ENCODE peak calls at places on chromosome 20, in four cellular contexts. M is K562, A is GM12878, Q is IMR-90. S is an unnamed sample. For H4K20me1, the result is how much of the 10 kb centered on the place peaks cover.

GRCh38 chr20:25291432-25292133 is 43.7 kb downstream of the PYGB start:
- DNase-seq in M (no peak), A (no peak), Q (no peak), S (no peak)

GRCh38 chr20:20711413-20711812 is 1.0 kb downstream of the RALGAPA2 start:
- DNase-seq in M (no peak), A (no peak), Q (no peak), S (peak)

GRCh38 chr20:58243653-58244410 is 15.4 kb upstream of the ANKRD60 start:
- DNase-seq in M (no peak), A (no peak), Q (peak), S (no peak)

GRCh38 chr20:62685781-62686555 is 22.7 kb upstream of the NTSR1 start:
- DNase-seq in M (peak), A (no peak), Q (no peak), S (no peak)

GRCh38 chr20:62137478-62138203 is 5.6 kb downstream of the PSMA7 start:
- DNase-seq in M (no peak), A (no peak), Q (no peak), S (no peak)

GRCh38 chr20:51529758-51530157 is 12.8 kb downstream of the NFATC2 start:
- DNase-seq in M (no peak), A (no peak), Q (peak), S (no peak)

GRCh38 chr20:45469336-45470261 is at the start of gene WFDC2:
- DNase-seq in M (no peak), A (no peak), Q (no peak), S (no peak)

GRCh38 chr20:21933526-21933925 is 228.1 kb downstream of the PAX1 start:
- DNase-seq in M (no peak), A (no peak), Q (no peak), S (no peak)

GRCh38 chr20:62779417-62779685 is 16.9 kb upstream of the MRGBP start:
- DNase-seq in M (no peak), A (no peak), Q (no peak), S (no peak)

GRCh38 chr20:49594143-49594928 is 26.4 kb upstream of the PTGIS start:
- DNase-seq in M (no peak), A (no peak), Q (peak), S (peak)

DNA sequence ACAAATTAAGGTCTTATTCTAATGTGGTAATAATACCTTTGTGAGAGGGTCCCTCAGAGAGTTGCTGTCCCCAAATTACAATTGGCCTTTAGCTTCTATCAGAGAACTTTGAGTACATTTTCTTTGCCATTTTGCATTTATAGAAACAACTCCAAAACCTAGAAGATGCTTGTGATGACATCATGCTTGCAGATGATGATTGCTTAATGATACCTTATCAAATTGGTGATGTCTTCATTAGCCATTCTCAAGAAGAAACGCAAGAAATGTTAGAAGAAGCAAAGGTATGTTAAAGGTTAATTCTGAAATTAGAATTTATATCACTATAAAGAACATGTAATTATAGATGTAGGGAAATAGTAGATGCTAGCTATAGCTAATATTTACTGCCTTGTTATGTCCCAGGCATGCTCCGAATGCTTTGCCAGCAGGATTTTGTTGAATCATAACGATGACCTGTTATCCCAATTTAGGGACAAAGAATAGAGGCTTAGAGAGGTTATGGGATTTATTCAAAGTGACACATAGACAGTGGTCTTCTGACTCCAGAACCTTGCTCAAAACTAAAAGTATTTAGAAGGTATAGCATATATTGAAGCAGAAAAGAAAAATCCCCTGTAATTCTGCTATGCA is 7.4 kb downstream of the PFDN4 start:
- DNase-seq in M (no peak), A (no peak), Q (no peak), S (no peak)
- H4K20me1 ChIP-seq in M (under half), A (under half), Q (under half), S (under half)

GRCh38 chr20:5626603-5627002 is 123.6 kb upstream of the SHLD1 start:
- DNase-seq in M (no peak), A (no peak), Q (no peak), S (no peak)

DNA sequence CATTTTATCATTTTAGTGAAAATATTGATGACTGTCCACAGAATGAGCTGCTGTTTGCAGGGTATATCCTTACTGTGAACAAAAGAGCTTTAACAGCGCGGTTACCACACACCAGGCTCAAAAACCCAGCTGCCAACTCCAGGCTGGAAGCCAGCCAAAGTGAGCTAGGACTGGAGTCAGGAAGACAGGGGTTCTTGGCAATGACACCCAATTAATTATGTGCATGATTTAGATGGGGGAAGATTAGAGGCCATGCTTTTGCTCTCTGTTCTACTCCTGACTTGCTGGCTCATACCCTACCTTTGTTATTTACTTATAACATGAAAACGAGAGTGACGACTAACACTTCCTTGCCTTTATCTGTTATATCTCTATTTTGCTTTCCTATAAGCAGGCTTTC is 128.9 kb upstream of the SHLD1 start:
- DNase-seq in M (no peak), A (no peak), Q (no peak), S (peak)
- TF ChIP-seq FOS in M (no peak), A (no peak), Q (no peak), S (no peak)

GRCh38 chr20:35735828-35736470 is 6.1 kb downstream of the RBM39 start:
- DNase-seq in M (no peak), A (no peak), Q (no peak), S (no peak)
- H4K20me1 ChIP-seq in M (half or more), A (under half), Q (half or more), S (half or more)

DNA sequence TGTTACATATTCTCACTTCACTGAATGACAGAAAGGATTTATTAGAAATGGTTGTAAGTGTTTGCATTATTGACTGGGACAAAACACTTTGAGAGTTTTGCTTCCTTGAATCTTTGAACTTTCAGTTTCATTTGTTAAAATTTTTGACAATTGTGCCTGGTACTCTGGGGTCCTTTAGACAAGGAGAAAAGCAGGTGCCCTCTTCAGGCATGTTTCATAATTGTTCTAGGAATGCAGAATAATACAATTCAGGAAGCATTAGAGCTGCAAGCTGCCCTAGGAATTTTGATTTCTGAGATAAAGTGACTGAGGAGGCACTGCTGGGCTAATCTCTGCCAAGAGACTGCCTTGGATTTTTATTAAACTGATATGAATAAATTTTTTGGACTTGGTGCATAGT is 49.7 kb downstream of the TOP1 start:
- DNase-seq in M (no peak), A (peak), Q (peak), S (peak)
- TF ChIP-seq FOS in M (no peak), A (no peak), Q (no peak), S (no peak)

DNA sequence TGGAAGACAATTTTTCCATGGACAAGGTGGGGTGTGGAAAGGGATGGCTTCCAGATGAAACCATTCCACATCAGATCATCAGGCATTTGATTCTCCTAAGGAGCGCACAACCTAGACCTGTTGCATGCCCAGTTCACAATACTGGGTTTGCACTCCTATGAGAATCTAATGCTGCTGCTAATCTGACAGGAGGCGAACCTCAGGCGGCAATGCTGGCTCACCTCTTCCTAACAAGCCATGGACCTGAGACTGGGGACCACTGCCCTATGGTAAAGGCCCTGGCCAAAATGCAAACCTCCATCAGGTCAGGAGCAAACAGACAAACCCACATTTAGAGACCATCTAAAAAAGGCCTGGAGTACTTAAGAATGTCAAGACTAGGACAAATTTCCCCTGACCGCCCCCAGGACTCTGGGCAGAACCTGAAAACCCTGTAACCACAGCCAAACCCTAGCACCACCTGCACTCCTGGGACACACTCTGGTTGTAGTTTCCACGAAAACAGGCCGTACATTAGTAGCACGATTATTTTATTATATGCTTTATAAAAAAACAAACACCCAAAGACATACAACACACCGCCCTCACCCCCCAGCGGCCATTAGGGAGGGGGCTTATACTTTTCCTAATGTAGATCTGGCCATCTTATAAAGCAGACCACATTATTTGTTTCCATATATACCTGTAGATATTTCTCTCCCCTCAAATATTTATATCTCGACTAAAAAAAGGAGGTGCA is 27.3 kb downstream of the SNX5 start:
- DNase-seq in M (no peak), A (no peak), Q (no peak), S (no peak)
- H4K20me1 ChIP-seq in M (under half), A (under half), Q (under half), S (under half)

DNA sequence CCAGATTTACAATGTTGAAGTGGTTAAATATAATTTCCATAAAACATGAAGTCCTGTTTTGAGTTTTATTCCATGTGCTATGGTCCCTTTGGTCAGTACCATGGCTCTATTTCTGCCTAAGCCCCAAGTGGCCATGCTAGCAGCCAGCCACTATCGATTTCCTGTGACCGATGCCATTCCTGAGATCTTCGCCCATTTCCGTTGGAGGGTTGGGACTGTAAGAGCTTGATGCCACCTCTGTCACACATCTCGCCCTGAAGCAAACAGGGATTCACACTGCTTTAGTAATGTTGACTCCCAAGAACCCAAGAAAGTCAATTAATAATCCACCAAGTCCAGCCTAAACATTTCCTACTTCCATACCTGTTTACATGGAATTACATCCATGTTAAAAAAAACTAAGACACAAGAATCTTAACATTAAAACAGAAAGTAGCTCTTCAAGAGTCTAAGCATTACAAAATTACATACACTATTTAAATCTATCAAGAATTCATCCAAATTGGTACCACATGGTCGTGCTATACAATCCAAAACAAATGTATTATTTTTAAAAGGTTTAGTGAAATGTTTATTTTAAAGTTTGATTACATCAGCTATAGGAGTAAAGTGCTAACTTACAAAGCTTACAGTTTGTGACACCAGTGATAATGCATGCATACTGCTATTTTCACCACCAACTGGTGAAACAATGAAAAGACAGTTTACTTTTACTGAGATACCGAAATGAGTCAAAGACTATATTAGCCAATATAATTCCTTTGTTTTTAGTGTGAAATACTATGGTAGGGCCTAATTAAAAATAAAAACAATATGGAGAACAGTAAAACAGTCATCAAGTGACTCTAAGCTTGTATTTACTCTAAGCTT is 2.5 kb downstream of the RBM39 start:
- DNase-seq in M (no peak), A (no peak), Q (peak), S (peak)
- TF ChIP-seq FOS in M (no peak), A (no peak), Q (no peak), S (no peak)

GRCh38 chr20:3904857-3905256 is 15.7 kb downstream of the PANK2 start:
- DNase-seq in M (no peak), A (no peak), Q (no peak), S (no peak)
- H4K20me1 ChIP-seq in M (under half), A (under half), Q (half or more), S (under half)